ENCODE peak calls at places on chromosome 21, in four cellular contexts. Q is tibial nerve, Y is upper lobe of right lung, P is neural progenitor cell. T is an unnamed sample.

GRCh38 chr21:38358098-38358497 is 101.3 kb downstream of the KCNJ15 start:
- DNase-seq in Q (no peak), P (no peak), Y (no peak), T (no peak)

GRCh38 chr21:14523234-14523633 is 22.9 kb downstream of the SAMSN1 start:
- DNase-seq in P (no peak), Y (no peak), Q (no peak), T (no peak)

GRCh38 chr21:33286076-33286475 is 19.9 kb downstream of the IL10RB start:
- DNase-seq in Y (no peak), Q (no peak), P (no peak), T (no peak)

GRCh38 chr21:26965567-26966359 is 1.1 kb downstream of the ADAMTS5 start:
- DNase-seq in Y (peak; percentile 67), Q (no peak), P (peak; percentile 87), T (peak; percentile 24)

GRCh38 chr21:32371913-32372314 is 20.9 kb downstream of the URB1 start:
- DNase-seq in Q (peak; percentile 49), Y (no peak), P (no peak), T (no peak)

GRCh38 chr21:38669186-38669585 is 136.5 kb upstream of the ETS2 start:
- DNase-seq in Y (no peak), P (peak; percentile 46), Q (no peak), T (no peak)

GRCh38 chr21:14480601-14481000 is 65.5 kb downstream of the SAMSN1 start:
- DNase-seq in P (no peak), Q (peak; percentile 34), Y (no peak), T (no peak)

GRCh38 chr21:25518491-25518911 is 88.8 kb downstream of the MRPL39 start:
- DNase-seq in Y (no peak), P (peak; percentile 5), Q (no peak), T (no peak)

GRCh38 chr21:36976882-36977651 is 10.6 kb upstream of the HLCS start:
- DNase-seq in Y (no peak), Q (peak; percentile 44), P (peak; percentile 82), T (no peak)

GRCh38 chr21:33817663-33818433 is 97.8 kb downstream of the ATP5PO start:
- DNase-seq in P (peak; percentile 42), Q (no peak), Y (no peak), T (no peak)

GRCh38 chr21:38914531-38915385 is 109.0 kb downstream of the ETS2 start:
- DNase-seq in Q (no peak), P (no peak), Y (no peak), T (no peak)

GRCh38 chr21:32572574-32573420 is 12.5 kb downstream of the TCP10L start:
- DNase-seq in P (no peak), Y (no peak), Q (no peak), T (no peak)

GRCh38 chr21:16330340-16331319 is 600.8 kb downstream of the USP25 start:
- DNase-seq in P (peak; percentile 81), Q (peak; percentile 88), Y (no peak), T (no peak)

GRCh38 chr21:36761685-36762084 is 62.8 kb downstream of the SIM2 start:
- DNase-seq in P (no peak), Y (no peak), Q (no peak), T (no peak)

GRCh38 chr21:17536381-17536780 is 23.5 kb downstream of the CXADR start:
- DNase-seq in P (no peak), Q (no peak), Y (no peak), T (no peak)

GRCh38 chr21:26273686-26274313 is 103.2 kb upstream of the APP start:
- DNase-seq in P (no peak), Y (no peak), Q (no peak), T (no peak)

GRCh38 chr21:36422279-36423098 is 37.3 kb downstream of the CHAF1B start:
- DNase-seq in Y (peak; percentile 73), P (peak; percentile 79), Q (peak; percentile 20), T (no peak)

GRCh38 chr21:9763306-9763705 is 758.1 kb upstream of the TPTE start:
- DNase-seq in Q (no peak), Y (no peak), P (no peak), T (no peak)

GRCh38 chr21:38908537-38908936 is 102.8 kb downstream of the ETS2 start:
- DNase-seq in Q (no peak), Y (no peak), P (no peak), T (no peak)

GRCh38 chr21:37842163-37842919 is 73.9 kb downstream of the KCNJ6 start:
- DNase-seq in Y (no peak), P (no peak), Q (no peak), T (no peak)

GRCh38 chr21:29217818-29218252 is 80.9 kb upstream of the BACH1 start:
- DNase-seq in Q (no peak), P (no peak), Y (no peak), T (no peak)

GRCh38 chr21:30710499-30710898 is 8.1 kb downstream of the KRTAP21-3 start:
- DNase-seq in Q (no peak), P (no peak), Y (no peak), T (no peak)

GRCh38 chr21:39216290-39216689 is 33.0 kb upstream of the PSMG1 start:
- DNase-seq in Q (no peak), P (no peak), Y (no peak), T (no peak)

GRCh38 chr21:29182674-29183073 is 52.2 kb downstream of the MAP3K7CL start:
- DNase-seq in Q (no peak), Y (no peak), P (no peak), T (no peak)

DNA sequence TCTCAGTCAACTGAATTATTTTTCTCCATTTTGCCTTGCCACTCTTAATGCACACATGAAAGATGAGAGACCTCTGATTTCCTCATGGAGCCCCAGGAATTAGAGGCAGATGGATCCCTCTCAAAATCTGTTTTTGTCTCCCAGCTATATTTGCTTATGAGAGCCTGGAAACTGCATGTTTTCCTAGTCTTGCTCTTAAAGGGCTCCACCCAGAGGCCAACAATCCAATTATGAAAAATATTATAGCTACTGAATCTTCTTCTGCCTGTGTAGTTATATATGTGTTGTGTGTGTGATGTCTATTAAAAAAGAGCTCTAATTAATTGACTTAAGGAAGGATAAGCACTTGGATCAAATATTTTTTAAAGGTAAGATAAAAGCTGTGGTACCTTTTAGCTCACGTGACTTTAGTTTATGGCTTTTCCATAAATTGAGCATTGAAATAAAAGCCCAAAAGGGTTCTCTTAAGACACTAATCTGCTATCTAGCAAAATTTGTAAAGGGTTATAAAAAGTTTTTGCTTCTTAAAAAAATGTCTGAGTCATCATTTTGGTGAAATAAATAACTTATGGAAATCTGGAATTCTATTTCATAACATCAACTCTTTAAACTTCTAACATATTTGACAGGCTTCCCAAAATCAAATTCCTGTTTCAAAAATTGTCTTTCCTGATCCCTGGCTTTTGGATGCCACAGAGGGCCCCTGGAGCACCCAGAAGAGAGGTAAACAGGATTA is 31.2 kb upstream of the TSPEAR start:
- DNase-seq in Q (no peak), P (no peak), Y (no peak), T (no peak)
- TF ChIP-seq CTCF in Q (peak; percentile 4), P (peak; percentile 7), Y (peak; percentile 22), T (no peak)

GRCh38 chr21:43361127-43361492 is 65.8 kb downstream of the SIK1 start:
- DNase-seq in Q (no peak), Y (no peak), P (no peak), T (no peak)
- TF ChIP-seq CTCF in Q (no peak), Y (no peak), P (no peak), T (no peak)

DNA sequence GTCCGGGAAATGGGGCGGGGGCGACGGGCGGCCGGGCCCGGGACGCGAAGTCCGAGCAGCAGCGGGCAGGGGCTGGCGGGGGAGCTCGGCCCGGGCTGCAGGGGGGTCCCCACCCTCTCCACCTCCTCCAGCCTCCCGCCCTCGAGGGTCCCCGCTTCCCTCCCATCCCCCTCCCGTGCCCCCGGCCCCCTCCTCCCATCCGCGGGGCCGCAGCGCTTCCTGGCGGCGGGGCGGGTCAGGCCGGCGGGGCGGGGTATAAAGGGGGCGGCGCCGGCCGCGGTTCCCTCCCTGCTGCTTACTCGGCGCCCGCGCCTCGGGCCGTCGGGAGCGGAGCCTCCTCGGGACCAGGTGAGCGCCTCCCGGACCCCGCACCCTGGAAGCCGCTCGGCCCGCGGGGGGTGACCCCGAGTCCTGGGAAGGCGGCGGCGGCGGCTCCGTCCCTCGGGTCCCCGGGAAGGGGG is at the start of gene COL6A2:
- DNase-seq in Y (peak; percentile 72), P (peak; percentile 84), Q (peak; percentile 59), T (peak; percentile 28)
- TF ChIP-seq CTCF in Y (peak; percentile 26), P (peak; percentile 35), Q (peak; percentile 24), T (no peak)

DNA sequence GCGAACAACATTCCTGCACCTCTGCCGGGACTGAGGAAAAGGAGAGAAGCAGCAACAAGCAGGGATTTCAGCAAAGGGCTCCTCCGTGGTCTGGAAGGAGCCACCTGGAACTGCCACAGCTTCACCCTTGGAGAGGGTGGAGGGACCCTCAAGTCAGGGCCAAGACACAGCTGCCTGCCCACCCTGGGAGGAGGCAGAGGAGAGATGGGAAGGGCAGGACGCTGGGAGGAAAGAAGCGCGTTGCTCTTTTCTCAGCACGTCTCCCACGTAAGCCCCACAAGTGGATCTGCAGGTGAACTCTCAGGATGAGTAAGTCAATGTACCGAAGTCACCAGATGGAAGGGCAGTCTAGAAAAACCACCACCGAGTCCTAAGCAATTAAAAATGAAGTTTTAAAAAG is 39.6 kb downstream of the SLC19A1 start:
- DNase-seq in Q (no peak), Y (peak; percentile 19), P (no peak), T (no peak)
- TF ChIP-seq CTCF in Q (no peak), Y (no peak), P (no peak), T (no peak)

DNA sequence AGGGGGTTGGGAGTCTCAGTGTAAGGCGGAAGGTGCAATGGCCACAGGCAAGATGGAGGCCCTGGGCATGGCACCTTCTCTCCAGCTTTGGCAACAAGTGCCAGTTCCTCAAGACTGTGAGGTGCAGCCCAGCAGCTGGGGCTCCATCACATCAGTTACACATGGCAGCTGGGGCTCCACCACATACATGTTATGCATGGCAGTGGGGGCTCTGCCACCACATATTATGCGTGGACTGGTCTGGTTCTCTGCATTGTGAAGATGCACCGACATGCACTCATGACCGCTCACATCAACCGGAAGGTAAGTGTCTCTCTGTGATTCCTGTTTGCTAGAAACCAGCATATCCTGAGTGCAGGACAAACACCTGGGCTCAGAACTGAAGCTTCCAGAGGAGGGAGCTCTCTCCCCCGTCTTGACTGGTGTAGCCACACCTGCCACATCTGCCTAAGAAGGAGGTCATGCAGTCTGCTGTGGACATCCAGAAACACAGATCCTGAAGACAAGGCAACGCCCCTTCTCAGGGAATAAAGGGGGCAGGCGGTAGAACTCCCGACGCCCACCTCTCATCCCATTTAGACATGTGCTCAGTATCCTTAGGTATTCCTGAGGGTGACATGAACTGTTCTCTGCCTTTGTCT is 104.1 kb upstream of the TMPRSS2 start:
- DNase-seq in Q (no peak), Y (peak; percentile 59), P (peak; percentile 64), T (no peak)
- TF ChIP-seq CTCF in Q (no peak), Y (no peak), P (no peak), T (no peak)

GRCh38 chr21:43717967-43718871 is 710 bp upstream of the PDXK start:
- DNase-seq in Q (no peak), P (no peak), Y (no peak), T (no peak)

GRCh38 chr21:43719748-43720538 is 1.0 kb downstream of the PDXK start:
- DNase-seq in Y (peak; percentile 79), P (peak; percentile 36), Q (no peak), T (no peak)

GRCh38 chr21:43717166-43717853 is 1.6 kb upstream of the PDXK start:
- DNase-seq in Y (no peak), P (no peak), Q (no peak), T (no peak)

GRCh38 chr21:43720539-43721224 is 1.8 kb downstream of the PDXK start:
- DNase-seq in Y (no peak), Q (no peak), P (no peak), T (no peak)

GRCh38 chr21:43718872-43719747 is at the start of gene PDXK:
- DNase-seq in Q (peak; percentile 71), Y (peak; percentile 95), P (peak; percentile 94), T (peak; percentile 74)
- TF ChIP-seq CTCF in Q (no peak), Y (no peak), P (peak; percentile 24), T (no peak)

T was measured in omental fat pad.